ENCODE peak calls at places on chromosomes 12 and 14, in six cellular contexts. One of them, this sample, is unnamed.

GRCh38 chr12:65526311-65526710 is 247.8 kb downstream of the MSRB3 start:
- DNase-seq in KG1: no peak
- DNase-seq in activated CD8-positive, alpha-beta memory T cell treated with anti-CD3 and anti-CD28 coated beads for 4 hours: no peak
- DNase-seq in right atrium auricular region: no peak
- DNase-seq in fibroblast of the aortic adventitia: peak
- DNase-seq in A549: no peak
- DNase-seq in this sample: no peak

GRCh38 chr12:26630546-26631027 is 202.4 kb downstream of the ITPR2 start:
- DNase-seq in KG1: no peak
- DNase-seq in activated CD8-positive, alpha-beta memory T cell treated with anti-CD3 and anti-CD28 coated beads for 4 hours: no peak
- DNase-seq in right atrium auricular region: no peak
- DNase-seq in fibroblast of the aortic adventitia: peak
- DNase-seq in A549: peak
- DNase-seq in this sample: no peak

GRCh38 chr12:2169964-2170363 is 117.2 kb downstream of the CACNA1C start:
- DNase-seq in KG1: no peak
- DNase-seq in activated CD8-positive, alpha-beta memory T cell treated with anti-CD3 and anti-CD28 coated beads for 4 hours: no peak
- DNase-seq in right atrium auricular region: no peak
- DNase-seq in fibroblast of the aortic adventitia: peak
- DNase-seq in A549: no peak
- DNase-seq in this sample: no peak

GRCh38 chr12:48183091-48183875 is at the start of gene CCDC184:
- DNase-seq in KG1: no peak
- DNase-seq in activated CD8-positive, alpha-beta memory T cell treated with anti-CD3 and anti-CD28 coated beads for 4 hours: peak
- DNase-seq in right atrium auricular region: peak
- DNase-seq in fibroblast of the aortic adventitia: peak
- DNase-seq in A549: peak
- DNase-seq in this sample: no peak

GRCh38 chr14:60220084-60220483 is 28.9 kb upstream of the PPM1A start:
- DNase-seq in KG1: no peak
- DNase-seq in activated CD8-positive, alpha-beta memory T cell treated with anti-CD3 and anti-CD28 coated beads for 4 hours: no peak
- DNase-seq in right atrium auricular region: no peak
- DNase-seq in fibroblast of the aortic adventitia: no peak
- DNase-seq in A549: no peak
- DNase-seq in this sample: no peak

GRCh38 chr12:55935742-55936151 is 4.8 kb downstream of the DGKA start:
- DNase-seq in KG1: no peak
- DNase-seq in activated CD8-positive, alpha-beta memory T cell treated with anti-CD3 and anti-CD28 coated beads for 4 hours: no peak
- DNase-seq in right atrium auricular region: no peak
- DNase-seq in fibroblast of the aortic adventitia: no peak
- DNase-seq in A549: no peak
- DNase-seq in this sample: no peak

GRCh38 chr12:100857971-100858370 is 63.4 kb downstream of the ANO4 start:
- DNase-seq in KG1: no peak
- DNase-seq in activated CD8-positive, alpha-beta memory T cell treated with anti-CD3 and anti-CD28 coated beads for 4 hours: no peak
- DNase-seq in right atrium auricular region: no peak
- DNase-seq in fibroblast of the aortic adventitia: no peak
- DNase-seq in A549: no peak
- DNase-seq in this sample: no peak

GRCh38 chr12:105554856-105555255 is 224.4 kb downstream of the C12orf75 start:
- DNase-seq in KG1: no peak
- DNase-seq in activated CD8-positive, alpha-beta memory T cell treated with anti-CD3 and anti-CD28 coated beads for 4 hours: no peak
- DNase-seq in right atrium auricular region: no peak
- DNase-seq in fibroblast of the aortic adventitia: no peak
- DNase-seq in A549: no peak
- DNase-seq in this sample: no peak

GRCh38 chr12:105220150-105220928 is 15.6 kb downstream of the APPL2 start:
- DNase-seq in KG1: no peak
- DNase-seq in activated CD8-positive, alpha-beta memory T cell treated with anti-CD3 and anti-CD28 coated beads for 4 hours: no peak
- DNase-seq in right atrium auricular region: no peak
- DNase-seq in fibroblast of the aortic adventitia: no peak
- DNase-seq in A549: no peak
- DNase-seq in this sample: no peak

GRCh38 chr14:103707329-103708263 is 7.7 kb downstream of the XRCC3 start:
- DNase-seq in KG1: no peak
- DNase-seq in activated CD8-positive, alpha-beta memory T cell treated with anti-CD3 and anti-CD28 coated beads for 4 hours: no peak
- DNase-seq in right atrium auricular region: no peak
- DNase-seq in fibroblast of the aortic adventitia: no peak
- DNase-seq in A549: no peak
- DNase-seq in this sample: no peak

GRCh38 chr14:75298187-75298985 is 19.8 kb downstream of the FOS start:
- DNase-seq in KG1: no peak
- DNase-seq in activated CD8-positive, alpha-beta memory T cell treated with anti-CD3 and anti-CD28 coated beads for 4 hours: no peak
- DNase-seq in right atrium auricular region: peak
- DNase-seq in fibroblast of the aortic adventitia: peak
- DNase-seq in A549: no peak
- DNase-seq in this sample: no peak

GRCh38 chr14:23021969-23022368 is 12.0 kb upstream of the C14orf93 start:
- DNase-seq in KG1: no peak
- DNase-seq in activated CD8-positive, alpha-beta memory T cell treated with anti-CD3 and anti-CD28 coated beads for 4 hours: no peak
- DNase-seq in right atrium auricular region: no peak
- DNase-seq in fibroblast of the aortic adventitia: no peak
- DNase-seq in A549: no peak
- DNase-seq in this sample: no peak

GRCh38 chr12:52741378-52742195 is 35.6 kb downstream of the KRT76 start:
- DNase-seq in KG1: no peak
- DNase-seq in activated CD8-positive, alpha-beta memory T cell treated with anti-CD3 and anti-CD28 coated beads for 4 hours: peak
- DNase-seq in right atrium auricular region: no peak
- DNase-seq in fibroblast of the aortic adventitia: peak
- DNase-seq in A549: peak
- DNase-seq in this sample: peak

GRCh38 chr12:114001731-114002340 is 35.7 kb upstream of the RBM19 start:
- DNase-seq in KG1: no peak
- DNase-seq in activated CD8-positive, alpha-beta memory T cell treated with anti-CD3 and anti-CD28 coated beads for 4 hours: no peak
- DNase-seq in right atrium auricular region: no peak
- DNase-seq in fibroblast of the aortic adventitia: no peak
- DNase-seq in A549: no peak
- DNase-seq in this sample: no peak

GRCh38 chr12:116381744-116382455 is 104.4 kb upstream of the MED13L start:
- DNase-seq in KG1: no peak
- DNase-seq in activated CD8-positive, alpha-beta memory T cell treated with anti-CD3 and anti-CD28 coated beads for 4 hours: no peak
- DNase-seq in right atrium auricular region: no peak
- DNase-seq in fibroblast of the aortic adventitia: peak
- DNase-seq in A549: peak
- DNase-seq in this sample: no peak

GRCh38 chr12:3945671-3946070 is 72.5 kb upstream of the PARP11 start:
- DNase-seq in KG1: no peak
- DNase-seq in activated CD8-positive, alpha-beta memory T cell treated with anti-CD3 and anti-CD28 coated beads for 4 hours: no peak
- DNase-seq in right atrium auricular region: no peak
- DNase-seq in fibroblast of the aortic adventitia: no peak
- DNase-seq in A549: no peak
- DNase-seq in this sample: no peak

GRCh38 chr14:70789961-70790360 is 19.4 kb downstream of the MAP3K9 start:
- DNase-seq in KG1: no peak
- DNase-seq in activated CD8-positive, alpha-beta memory T cell treated with anti-CD3 and anti-CD28 coated beads for 4 hours: no peak
- DNase-seq in right atrium auricular region: no peak
- DNase-seq in fibroblast of the aortic adventitia: no peak
- DNase-seq in A549: no peak
- DNase-seq in this sample: no peak

GRCh38 chr14:101495284-101495683 is 66.0 kb upstream of the DIO3 start:
- DNase-seq in KG1: no peak
- DNase-seq in activated CD8-positive, alpha-beta memory T cell treated with anti-CD3 and anti-CD28 coated beads for 4 hours: no peak
- DNase-seq in right atrium auricular region: peak
- DNase-seq in fibroblast of the aortic adventitia: no peak
- DNase-seq in A549: no peak
- DNase-seq in this sample: no peak

GRCh38 chr12:9109213-9109522 is 6.6 kb downstream of the A2M start:
- DNase-seq in KG1: no peak
- DNase-seq in activated CD8-positive, alpha-beta memory T cell treated with anti-CD3 and anti-CD28 coated beads for 4 hours: no peak
- DNase-seq in right atrium auricular region: no peak
- DNase-seq in fibroblast of the aortic adventitia: no peak
- DNase-seq in A549: no peak
- DNase-seq in this sample: no peak

GRCh38 chr12:6452908-6453630 is 1.2 kb downstream of the TAPBPL start:
- DNase-seq in KG1: no peak
- DNase-seq in activated CD8-positive, alpha-beta memory T cell treated with anti-CD3 and anti-CD28 coated beads for 4 hours: no peak
- DNase-seq in right atrium auricular region: no peak
- DNase-seq in fibroblast of the aortic adventitia: no peak
- DNase-seq in A549: no peak
- DNase-seq in this sample: no peak